ENCODE peak calls at places on chromosome 10, in four cellular contexts. J is HepG2, E is GM12878, A is K562. P is an unnamed sample.

GRCh38 chr10:114684822-114685209 is 26.7 kb upstream of the ABLIM1 start:
- DNase-seq in J (peak), A (no peak), E (no peak), P (peak)

GRCh38 chr10:133068111-133068740 is 19.5 kb upstream of the ADGRA1 start:
- DNase-seq in A (no peak), E (no peak), J (no peak), P (no peak)

GRCh38 chr10:74213571-74214162 is 62.6 kb downstream of the ADK start:
- DNase-seq in J (peak), E (no peak), A (peak), P (peak)

GRCh38 chr10:64505496-64505895 is 984.3 kb downstream of the REEP3 start:
- DNase-seq in E (no peak), J (no peak), A (no peak), P (no peak)

GRCh38 chr10:90913774-90914420 is 7.0 kb downstream of the ANKRD1 start:
- DNase-seq in J (no peak), A (no peak), E (no peak), P (peak)

GRCh38 chr10:67668448-67668847 is 27.5 kb downstream of the CTNNA3 start:
- DNase-seq in E (no peak), A (no peak), J (peak), P (peak)

GRCh38 chr10:7986851-7987250 is 67.6 kb upstream of the GATA3 start:
- DNase-seq in A (no peak), E (no peak), J (no peak), P (no peak)

GRCh38 chr10:72072639-72073038 is 15.7 kb downstream of the SPOCK2 start:
- DNase-seq in E (no peak), A (no peak), J (no peak), P (no peak)

GRCh38 chr10:133159950-133160812 is at the start of gene KNDC1:
- DNase-seq in A (peak), E (no peak), J (no peak), P (no peak)

GRCh38 chr10:110737886-110738634 is 93.9 kb downstream of the RBM20 start:
- DNase-seq in J (peak), E (no peak), A (no peak), P (no peak)
- H2AFZ ChIP-seq in J (no peak), E (no peak), A (no peak), P (no peak)

GRCh38 chr10:68955414-68955785 is 570 bp upstream of the DDX21 start:
- DNase-seq in J (no peak), E (no peak), A (peak), P (no peak)
- TF ChIP-seq MYC in J (no peak), E (no peak), A (no peak), P (no peak)

GRCh38 chr10:78811174-78811573 is 257.6 kb upstream of the ZMIZ1 start:
- DNase-seq in J (no peak), E (no peak), A (no peak), P (no peak)

GRCh38 chr10:78807504-78808202 is 261.1 kb upstream of the ZMIZ1 start:
- DNase-seq in E (no peak), A (no peak), J (no peak), P (no peak)

GRCh38 chr10:78805176-78805575 is 263.6 kb upstream of the ZMIZ1 start:
- DNase-seq in E (no peak), J (no peak), A (no peak), P (no peak)

GRCh38 chr10:78806805-78807221 is 262.0 kb upstream of the ZMIZ1 start:
- DNase-seq in A (no peak), E (no peak), J (no peak), P (no peak)

GRCh38 chr10:78808736-78809135 is 260.0 kb upstream of the ZMIZ1 start:
- DNase-seq in E (no peak), A (no peak), J (no peak), P (no peak)
- TF ChIP-seq EZH2 in E (no peak), A (no peak), J (no peak), P (no peak)

DNA sequence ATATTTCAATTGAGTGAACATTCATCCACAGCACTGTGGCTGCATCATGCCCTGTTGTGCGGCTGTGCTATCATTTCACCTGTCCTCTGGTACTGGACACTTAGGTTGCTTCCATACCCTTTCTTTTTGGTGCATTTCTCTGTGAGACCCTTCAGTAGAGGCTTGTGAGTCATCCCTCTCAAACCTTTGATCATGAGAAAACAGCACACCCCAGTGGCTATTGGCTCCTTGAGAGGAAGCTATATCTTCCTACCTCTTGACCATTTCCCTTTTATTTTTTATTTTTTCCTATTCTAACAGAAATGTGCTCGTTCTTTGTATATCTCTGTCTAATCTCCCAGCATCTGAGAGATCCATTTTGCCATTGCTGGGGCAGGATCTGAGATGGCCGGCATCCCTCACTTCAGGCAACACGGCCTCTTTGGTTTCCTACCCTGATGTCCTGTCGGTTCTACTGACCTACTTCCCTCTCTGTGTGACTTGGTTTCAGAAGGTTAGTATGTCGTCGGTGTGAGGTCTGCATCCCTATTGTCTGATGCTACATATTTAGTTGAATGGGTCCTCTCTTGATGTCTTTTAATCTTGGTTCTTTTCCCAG is 23.8 kb upstream of the PIK3AP1 start:
- DNase-seq in J (peak), A (peak), E (no peak), P (no peak)
- H2AFZ ChIP-seq in J (no peak), A (no peak), E (peak), P (no peak)

GRCh38 chr10:113056468-113057021 is 106.5 kb downstream of the TCF7L2 start:
- DNase-seq in A (no peak), E (no peak), J (no peak), P (no peak)
- TF ChIP-seq MYC in A (no peak), E (no peak), J (no peak), P (no peak)

DNA sequence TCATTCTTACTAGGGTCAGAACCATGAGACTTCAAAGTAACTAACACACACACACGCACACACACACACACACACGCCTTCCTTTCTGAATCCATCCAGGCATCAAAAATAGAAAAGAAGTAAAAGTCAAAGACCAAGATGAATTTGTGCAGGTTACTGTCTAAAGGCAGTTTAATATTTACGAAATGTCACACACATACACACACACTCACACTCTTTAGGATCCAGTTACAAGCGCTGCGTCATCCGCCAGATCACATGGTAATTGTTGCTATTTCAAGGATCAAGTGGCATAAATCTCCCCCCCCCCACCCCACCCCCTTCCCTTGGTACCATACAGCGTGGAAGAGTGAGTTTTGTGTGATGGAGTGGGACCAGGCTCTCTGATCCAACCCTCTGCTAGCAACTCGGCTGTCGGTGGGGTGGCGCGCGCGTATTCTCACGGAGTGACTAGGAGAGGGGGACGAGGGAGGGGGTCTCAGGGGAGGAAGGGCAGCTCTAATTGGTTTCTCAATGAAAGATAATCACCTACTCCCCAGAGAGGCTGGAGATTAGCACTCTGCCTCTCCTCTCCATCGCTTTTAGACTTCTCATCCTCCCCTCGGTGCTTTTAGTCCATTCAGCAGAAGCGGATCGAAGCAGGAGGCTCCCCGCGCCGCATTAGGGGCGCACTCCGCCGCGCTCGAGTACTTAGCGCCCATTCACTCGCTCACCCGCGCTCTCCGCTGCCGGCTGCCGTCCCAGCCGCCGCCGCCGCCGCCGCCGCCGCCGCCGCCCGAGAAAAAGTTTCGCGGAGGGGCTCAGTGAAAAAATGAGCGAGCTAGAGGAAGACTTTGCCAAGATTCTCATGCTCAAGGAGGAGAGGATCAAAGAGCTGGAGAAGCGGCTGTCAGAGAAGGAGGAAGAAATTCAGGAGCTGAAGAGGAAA is 83.5 kb upstream of the PRKG1 start:
- DNase-seq in A (no peak), E (no peak), J (no peak), P (peak)
- TF ChIP-seq EZH2 in A (no peak), E (no peak), J (no peak), P (no peak)

GRCh38 chr10:95235676-95236067 is 41.6 kb downstream of the ACSM6 start:
- DNase-seq in A (no peak), E (no peak), J (no peak), P (no peak)
- H2AFZ ChIP-seq in A (no peak), E (no peak), J (no peak), P (no peak)

GRCh38 chr10:31315453-31315852 is 3.6 kb upstream of the ZEB1 start:
- DNase-seq in E (no peak), A (no peak), J (no peak), P (peak)
- TF ChIP-seq MYC in E (no peak), A (no peak), J (no peak), P (no peak)